ENCODE peak calls at places on chromosomes 6 and 20, in ten cellular contexts. N is heart left ventricle, C is cardiac fibroblast, A is PC-9, H is lower leg skin, D is AG10803, W is astrocyte of the spinal cord, G is tibial artery, Q is heart right ventricle, Y is suprapubic skin. Z is an unnamed sample.

GRCh38 chr6:113882341-113882740 is 25.2 kb downstream of the MARCKS start:
- DNase-seq in G (no peak), C (no peak), N (no peak), Y (no peak), Q (no peak), W (no peak), D (no peak), A (no peak), H (no peak), Z (no peak)

GRCh38 chr6:23137596-23137995 is 568.2 kb downstream of the HDGFL1 start:
- DNase-seq in C (peak; percentile 18), Q (no peak), W (peak; percentile 47), G (no peak), A (no peak), Y (no peak), D (no peak), H (no peak), N (no peak), Z (peak; percentile 7)

GRCh38 chr6:170456886-170457698 is 96.0 kb downstream of the PSMB1 start:
- DNase-seq in W (no peak), Q (no peak), D (no peak), C (peak; percentile 32), G (no peak), A (no peak), N (no peak), Y (no peak), H (peak; percentile 75), Z (no peak)

GRCh38 chr20:1825492-1825891 is 69.7 kb upstream of the SIRPA start:
- DNase-seq in H (no peak), C (peak; percentile 70), Y (no peak), Q (no peak), A (no peak), G (no peak), D (peak; percentile 75), N (no peak), W (peak; percentile 51), Z (no peak)

GRCh38 chr6:125952764-125953501 is 3.6 kb upstream of the HINT3 start:
- DNase-seq in Y (no peak), H (no peak), C (peak; percentile 37), N (no peak), W (no peak), A (no peak), D (peak; percentile 30), Q (no peak), G (no peak), Z (no peak)

GRCh38 chr6:21438986-21439352 is 154.6 kb upstream of the SOX4 start:
- DNase-seq in Q (no peak), Y (no peak), W (no peak), H (no peak), G (no peak), D (no peak), C (no peak), N (no peak), A (no peak), Z (no peak)

GRCh38 chr20:17177341-17177740 is 49.5 kb upstream of the PCSK2 start:
- DNase-seq in Y (no peak), C (no peak), Q (no peak), H (no peak), W (no peak), A (no peak), N (no peak), G (no peak), D (no peak), Z (no peak)

GRCh38 chr6:73451166-73452106 is 661 bp downstream of the CGAS start:
- DNase-seq in Y (peak; percentile 65), Q (peak; percentile 46), D (peak; percentile 49), C (peak; percentile 40), G (peak; percentile 69), H (peak; percentile 88), N (peak; percentile 41), W (peak; percentile 38), A (peak; percentile 43), Z (no peak)

GRCh38 chr6:56491606-56492328 is 150.9 kb downstream of the DST start:
- DNase-seq in Q (no peak), D (no peak), W (peak; percentile 32), A (no peak), G (no peak), C (peak; percentile 60), N (peak; percentile 78), Y (no peak), H (no peak), Z (no peak)

GRCh38 chr6:38493929-38494547 is 145.7 kb downstream of the BTBD9 start:
- DNase-seq in G (peak; percentile 74), Y (peak; percentile 84), D (peak; percentile 72), W (peak; percentile 82), N (peak; percentile 51), C (peak; percentile 85), A (peak; percentile 71), H (peak; percentile 95), Q (peak; percentile 34), Z (peak; percentile 46)

GRCh38 chr20:10171864-10172751 is 46.5 kb upstream of the SNAP25 start:
- DNase-seq in Q (peak; percentile 15), W (peak; percentile 46), A (peak; percentile 35), G (peak; percentile 73), D (peak; percentile 5), N (peak; percentile 33), Y (no peak), C (peak; percentile 24), H (no peak), Z (no peak)

GRCh38 chr20:36273414-36274247 is 32.5 kb upstream of the DLGAP4 start:
- DNase-seq in A (peak; percentile 15), C (peak; percentile 32), H (peak; percentile 70), Q (no peak), D (peak; percentile 13), Y (no peak), G (peak; percentile 41), W (no peak), N (no peak), Z (peak; percentile 25)

GRCh38 chr6:143803769-143804540 is 39.2 kb upstream of the LTV1 start:
- DNase-seq in G (no peak), D (no peak), N (no peak), H (no peak), A (no peak), C (no peak), W (no peak), Q (no peak), Y (no peak), Z (no peak)

GRCh38 chr20:61775423-61775822 is 290.3 kb downstream of the TAF4 start:
- DNase-seq in A (no peak), D (no peak), W (no peak), G (no peak), C (no peak), Q (no peak), N (no peak), Y (no peak), H (no peak), Z (no peak)

GRCh38 chr6:33707771-33708170 is 3.7 kb downstream of the UQCC2 start:
- DNase-seq in G (no peak), W (no peak), C (no peak), D (no peak), Y (no peak), N (peak; percentile 19), Q (no peak), H (no peak), A (no peak), Z (no peak)

GRCh38 chr6:33708516-33709204 is 2.8 kb downstream of the UQCC2 start:
- DNase-seq in D (no peak), W (no peak), C (no peak), G (no peak), H (no peak), Q (no peak), N (peak; percentile 15), Y (no peak), A (no peak), Z (no peak)

GRCh38 chr6:33704215-33704817 is 7.2 kb downstream of the UQCC2 start:
- DNase-seq in G (no peak), Y (no peak), D (no peak), W (no peak), H (no peak), N (peak; percentile 18), C (no peak), Q (no peak), A (no peak), Z (no peak)

GRCh38 chr6:33705268-33705885 is 6.1 kb downstream of the UQCC2 start:
- DNase-seq in H (no peak), Q (no peak), D (peak; percentile 62), W (no peak), C (no peak), Y (no peak), N (no peak), G (no peak), A (no peak), Z (no peak)

GRCh38 chr6:33706136-33706725 is 5.3 kb downstream of the UQCC2 start:
- DNase-seq in A (no peak), D (no peak), Q (no peak), N (peak; percentile 23), Y (no peak), W (no peak), G (no peak), H (no peak), C (no peak), Z (no peak)
- TF ChIP-seq CTCF in A (no peak), D (no peak), Q (no peak), N (no peak), Y (no peak), W (no peak), G (no peak), H (no peak), C (no peak), Z (no peak)

DNA sequence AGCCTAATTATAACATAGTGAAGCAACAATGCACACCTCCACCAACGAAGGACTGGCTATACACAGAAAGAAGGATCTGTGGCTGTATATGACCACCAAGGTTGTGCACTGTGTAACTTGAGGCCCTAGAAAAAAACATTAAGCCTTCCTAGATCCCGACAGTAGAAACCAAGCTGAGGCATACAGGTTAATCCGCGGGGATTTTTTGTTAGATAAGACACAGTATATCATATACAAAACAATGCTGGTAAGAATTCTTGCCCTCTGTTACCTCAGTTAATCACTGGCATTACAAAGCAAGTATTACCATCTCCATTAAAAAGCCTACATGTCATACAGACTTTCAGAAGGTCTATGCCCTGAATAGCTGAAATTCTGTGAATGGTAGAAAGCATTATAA is 228.8 kb downstream of the TBC1D32 start:
- DNase-seq in H (no peak), W (no peak), C (no peak), G (no peak), D (no peak), N (no peak), Q (no peak), Y (no peak), A (no peak), Z (no peak)
- H3K4me3 ChIP-seq in H (no peak overlapping the region), W (no peak overlapping the region), C (no peak overlapping the region), G (no peak overlapping the region), D (no peak overlapping the region), N (no peak overlapping the region), Q (no peak overlapping the region), Y (no peak overlapping the region), A (no peak overlapping the region), Z (no peak overlapping the region)

GRCh38 chr6:10837997-10838793 is at the start of gene MAK:
- DNase-seq in W (peak; percentile 83), Y (peak; percentile 86), G (peak; percentile 86), A (peak; percentile 95), Q (peak; percentile 85), D (peak; percentile 48), C (peak; percentile 84), H (peak; percentile 95), N (peak; percentile 85), Z (peak; percentile 79)
- TF ChIP-seq CTCF in W (no peak), Y (no peak), G (no peak), A (no peak), Q (no peak), D (no peak), C (no peak), H (no peak), N (no peak), Z (no peak)

GRCh38 chr6:36683145-36683655 is 4.7 kb downstream of the CDKN1A start:
- DNase-seq in G (no peak), W (no peak), C (no peak), D (no peak), Q (no peak), Y (no peak), A (no peak), N (no peak), H (no peak), Z (no peak)
- H3K4me3 ChIP-seq in G (no peak overlapping the region), W (no peak overlapping the region), C (no peak overlapping the region), D (peak overlapping the region; percentile 62), Q (no peak overlapping the region), Y (no peak overlapping the region), A (no peak overlapping the region), N (no peak overlapping the region), H (no peak overlapping the region), Z (no peak overlapping the region)

Z was measured in LNCaP clone FGC.